ENCODE peak calls at places on chromosome 20, in four cellular contexts. B is psoas muscle, H is Peyer's patch, W is ovary. N is an unnamed sample.
A peak's percentile ranks its signal among the peaks of the same experiment; 100 is the strongest.

GRCh38 chr20:11267131-11267761 is 593.4 kb upstream of the JAG1 start:
- DNase-seq in B (peak; percentile 27), H (no peak), W (peak; percentile 71), N (no peak)

GRCh38 chr20:47748851-47749250 is 36.4 kb downstream of the SULF2 start:
- DNase-seq in W (no peak), B (no peak), H (no peak), N (no peak)

GRCh38 chr20:18801516-18801915 is 12.1 kb upstream of the SCP2D1 start:
- DNase-seq in H (no peak), B (no peak), W (no peak), N (no peak)

GRCh38 chr20:17928633-17929311 is 39.8 kb downstream of the SNX5 start:
- DNase-seq in W (no peak), B (no peak), H (peak; percentile 53), N (peak; percentile 62)

GRCh38 chr20:15863735-15864134 is 709.5 kb downstream of the KIF16B start:
- DNase-seq in H (no peak), B (no peak), W (no peak), N (no peak)

GRCh38 chr20:42020316-42020715 is 402.1 kb upstream of the CHD6 start:
- DNase-seq in B (no peak), H (no peak), W (no peak), N (no peak)

GRCh38 chr20:39645130-39645529 is 683.0 kb downstream of the DHX35 start:
- DNase-seq in W (no peak), B (no peak), H (no peak), N (no peak)

GRCh38 chr20:43938017-43938655 is 23.5 kb downstream of the TOX2 start:
- DNase-seq in B (no peak), H (no peak), W (no peak), N (no peak)

GRCh38 chr20:34607066-34607465 is 48.5 kb downstream of the MAP1LC3A start:
- DNase-seq in B (no peak), H (no peak), W (no peak), N (no peak)

GRCh38 chr20:34600892-34601653 is 42.6 kb downstream of the MAP1LC3A start:
- DNase-seq in H (no peak), B (no peak), W (no peak), N (no peak)

DNA sequence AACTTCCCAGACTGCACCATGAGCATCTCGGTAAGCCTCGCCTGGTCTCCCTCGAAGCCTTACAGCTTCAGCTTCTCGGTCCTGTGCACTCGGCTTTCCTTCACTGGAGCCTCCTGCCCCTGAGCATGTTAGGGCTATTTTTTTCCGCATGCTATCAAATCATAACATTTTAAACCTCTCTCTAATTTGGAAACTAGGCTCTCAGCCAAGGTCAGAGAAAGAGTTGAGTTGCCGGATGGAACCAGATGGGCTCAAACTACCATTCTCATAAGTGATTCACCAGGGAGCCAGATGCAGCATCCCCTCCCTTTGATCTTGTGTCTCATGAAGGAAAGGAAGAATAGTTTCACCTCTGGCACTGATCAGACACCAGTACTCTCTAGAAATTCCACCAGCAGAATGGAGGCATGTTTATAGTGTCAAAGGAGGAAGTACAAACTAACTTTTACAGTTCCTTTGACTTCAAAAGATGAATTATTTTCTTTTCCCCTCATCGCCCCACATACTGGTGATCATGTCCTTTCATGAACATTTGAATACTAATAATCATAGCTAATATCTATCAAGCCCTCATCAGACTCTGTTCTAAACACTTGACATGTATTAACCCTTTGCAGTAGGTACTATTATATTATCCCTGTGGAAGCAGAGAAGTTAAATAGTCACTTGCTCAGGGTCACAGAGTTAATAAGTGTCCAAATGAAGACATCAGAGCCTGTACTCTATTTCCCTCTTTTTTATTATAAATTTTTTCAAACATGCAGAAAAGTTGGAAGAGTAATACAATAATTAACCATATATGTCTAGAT is 46.7 kb downstream of the MAP1LC3A start:
- DNase-seq in H (no peak), W (no peak), B (no peak), N (no peak)
- H3K4me1 ChIP-seq in H (no peaks in the 10 kb centered on the region), W (peaks cover 4% of the 10 kb centered on the region), B (peaks cover 5% of the 10 kb centered on the region), N (no peaks in the 10 kb centered on the region)

GRCh38 chr20:53335509-53335908 is 258.1 kb downstream of the ZNF217 start:
- DNase-seq in B (no peak), H (no peak), W (no peak), N (no peak)

GRCh38 chr20:53337419-53338101 is 256.1 kb downstream of the ZNF217 start:
- DNase-seq in W (no peak), H (no peak), B (no peak), N (no peak)

GRCh38 chr20:53338716-53339115 is 254.9 kb downstream of the ZNF217 start:
- DNase-seq in B (no peak), H (no peak), W (no peak), N (no peak)

GRCh38 chr20:53334861-53335260 is 258.8 kb downstream of the ZNF217 start:
- DNase-seq in W (no peak), B (no peak), H (no peak), N (no peak)

GRCh38 chr20:53336892-53337291 is 256.7 kb downstream of the ZNF217 start:
- DNase-seq in W (no peak), H (no peak), B (no peak), N (no peak)
- TF ChIP-seq CTCF in W (no peak), H (no peak), B (no peak), N (no peak)

DNA sequence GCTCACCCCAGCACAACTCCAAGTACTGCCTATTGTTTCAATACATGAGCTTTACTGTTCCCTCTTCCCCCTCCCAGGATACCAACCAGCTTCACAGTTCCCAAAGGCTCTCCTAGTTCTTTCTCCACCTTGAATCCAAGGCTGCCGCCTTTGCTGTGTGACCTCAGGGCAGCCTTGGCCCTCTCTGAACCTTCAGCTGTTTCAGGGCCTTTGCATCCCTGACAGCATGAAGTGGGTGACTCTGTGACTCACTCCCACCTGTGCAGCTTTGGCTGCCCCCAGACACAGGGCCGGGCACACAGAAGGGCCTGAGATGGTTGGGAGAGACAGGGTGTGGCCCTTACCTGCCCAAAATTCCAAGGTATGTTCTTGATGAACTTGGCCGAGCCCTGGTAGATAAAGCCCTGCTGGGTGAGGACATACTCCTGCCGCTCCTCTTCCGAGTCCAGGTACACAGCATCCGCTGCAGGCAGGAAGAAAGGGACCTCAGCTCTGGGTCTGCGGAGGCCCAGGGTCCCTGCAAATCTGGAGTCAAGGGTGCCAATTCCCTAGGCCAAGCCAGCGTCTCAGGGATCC is 14.4 kb downstream of the TGM2 start:
- DNase-seq in B (no peak), H (no peak), W (no peak), N (peak; percentile 15)
- H3K4me1 ChIP-seq in B (peaks cover 12% of the 10 kb centered on the region), H (peaks cover 12% of the 10 kb centered on the region), W (peaks cover 4% of the 10 kb centered on the region), N (peaks cover 61% of the 10 kb centered on the region)

GRCh38 chr20:54197621-54198604 is 10.0 kb upstream of the PFDN4 start:
- DNase-seq in H (no peak), B (no peak), W (no peak), N (no peak)
- TF ChIP-seq CTCF in H (no peak), B (no peak), W (no peak), N (no peak)

GRCh38 chr20:49697071-49697470 is 16.6 kb downstream of the B4GALT5 start:
- DNase-seq in B (no peak), W (no peak), H (peak; percentile 76), N (no peak)
- H3K4me1 ChIP-seq in B (peaks cover 92% of the 10 kb centered on the region), W (peaks cover 16% of the 10 kb centered on the region), H (no peaks in the 10 kb centered on the region), N (peaks cover 81% of the 10 kb centered on the region)

DNA sequence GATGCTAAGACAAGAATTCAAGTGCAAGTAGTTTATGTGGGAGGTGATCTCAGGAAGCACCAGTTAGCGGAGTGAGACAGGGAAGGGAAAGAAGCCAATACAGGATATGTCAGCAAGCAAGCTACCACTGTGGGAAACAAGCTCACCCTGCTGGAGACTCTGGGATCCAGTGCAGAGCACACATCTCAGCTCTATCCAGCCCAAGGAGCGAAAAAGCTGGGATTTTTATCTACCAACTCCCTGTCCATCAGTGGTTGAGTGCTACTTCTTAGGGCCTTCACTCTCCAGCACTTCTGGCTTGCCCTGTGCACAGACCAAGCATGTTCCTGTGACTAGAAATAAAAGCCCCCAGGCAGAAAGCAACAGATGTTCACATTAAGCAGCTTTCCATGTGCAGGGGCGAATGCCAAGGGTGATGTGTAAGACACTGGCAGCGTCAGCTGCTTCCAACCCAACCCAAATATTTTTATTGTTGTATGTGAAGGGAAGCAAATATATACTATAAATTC is 10.8 kb upstream of the RNF24 start:
- DNase-seq in H (no peak), B (no peak), W (no peak), N (no peak)
- TF ChIP-seq CTCF in H (no peak), B (peak; percentile 37), W (no peak), N (peak; percentile 24)

GRCh38 chr20:59028812-59029211 is 3.3 kb downstream of the ATP5F1E start:
- DNase-seq in W (no peak), H (no peak), B (no peak), N (no peak)
- H3K4me1 ChIP-seq in W (peaks cover 6% of the 10 kb centered on the region), H (peaks cover 23% of the 10 kb centered on the region), B (peaks cover 37% of the 10 kb centered on the region), N (peaks cover 52% of the 10 kb centered on the region)

GRCh38 chr20:23161968-23162696 is 76.0 kb upstream of the CD93 start:
- DNase-seq in H (peak; percentile 96), W (peak; percentile 66), B (peak; percentile 89), N (peak; percentile 94)

GRCh38 chr20:23160536-23161243 is 74.6 kb upstream of the CD93 start:
- DNase-seq in W (no peak), H (no peak), B (no peak), N (no peak)

GRCh38 chr20:23159923-23160445 is 73.9 kb upstream of the CD93 start:
- DNase-seq in B (no peak), W (no peak), H (no peak), N (no peak)

GRCh38 chr20:23162887-23163286 is 76.8 kb upstream of the CD93 start:
- DNase-seq in W (no peak), H (no peak), B (no peak), N (no peak)

GRCh38 chr20:23161244-23161875 is 75.2 kb upstream of the CD93 start:
- DNase-seq in H (no peak), W (no peak), B (no peak), N (no peak)
- TF ChIP-seq CTCF in H (no peak), W (no peak), B (no peak), N (no peak)

GRCh38 chr20:34445177-34446065 is 70.8 kb upstream of the DYNLRB1 start:
- DNase-seq in W (no peak), H (no peak), B (no peak), N (no peak)
- H3K4me1 ChIP-seq in W (no peaks in the 10 kb centered on the region), H (no peaks in the 10 kb centered on the region), B (no peaks in the 10 kb centered on the region), N (no peaks in the 10 kb centered on the region)